ENCODE peak calls at places on chromosome 10, in five cellular contexts. N is heart left ventricle, H is PC-9, A is astrocyte, E is heart right ventricle. X is an unnamed sample.
A peak's percentile ranks its signal among the peaks of the same experiment; 100 is the strongest.

GRCh38 chr10:112896273-112896672 is 53.8 kb upstream of the TCF7L2 start:
- DNase-seq in E (no peak), N (no peak), A (no peak), H (no peak), X (no peak)

GRCh38 chr10:114684085-114684821 is 26.2 kb upstream of the ABLIM1 start:
- DNase-seq in N (peak; percentile 74), A (peak; percentile 70), H (no peak), E (peak; percentile 49), X (peak; percentile 61)

GRCh38 chr10:104492349-104492940 is 138.8 kb downstream of the CFAP58 start:
- DNase-seq in E (no peak), H (no peak), A (peak; percentile 30), N (no peak), X (no peak)

GRCh38 chr10:12299222-12299973 is 49.9 kb upstream of the CAMK1D start:
- DNase-seq in A (no peak), H (no peak), N (no peak), E (no peak), X (peak; percentile 47)

GRCh38 chr10:113788604-113789083 is 37.2 kb downstream of the PLEKHS1 start:
- DNase-seq in E (peak; percentile 15), H (peak; percentile 21), N (no peak), A (peak; percentile 95), X (peak; percentile 32)

GRCh38 chr10:97422921-97423420 is 3.0 kb upstream of the PGAM1 start:
- DNase-seq in H (no peak), N (no peak), E (no peak), A (peak; percentile 76), X (no peak)

GRCh38 chr10:4475796-4476195 is 350.2 kb upstream of the AKR1E2 start:
- DNase-seq in E (no peak), A (no peak), H (no peak), N (no peak), X (no peak)

GRCh38 chr10:62048919-62049636 is 147.6 kb downstream of the ARID5B start:
- DNase-seq in E (peak; percentile 91), A (peak; percentile 97), H (peak; percentile 75), N (peak; percentile 86), X (peak; percentile 79)

GRCh38 chr10:50312464-50313437 is 61.4 kb upstream of the ASAH2 start:
- DNase-seq in A (peak; percentile 31), E (no peak), N (no peak), H (no peak), X (no peak)

GRCh38 chr10:61164458-61165160 is 220.6 kb upstream of the RHOBTB1 start:
- DNase-seq in A (no peak), H (no peak), E (peak; percentile 17), N (no peak), X (peak; percentile 28)

GRCh38 chr10:104938031-104938430 is 296.9 kb downstream of the SORCS3 start:
- DNase-seq in H (no peak), A (peak; percentile 45), N (no peak), E (no peak), X (no peak)

GRCh38 chr10:128001346-128001745 is 94.4 kb downstream of the PTPRE start:
- DNase-seq in N (no peak), E (no peak), A (no peak), H (no peak), X (no peak)

GRCh38 chr10:114634607-114634974 is 23.5 kb downstream of the ABLIM1 start:
- DNase-seq in E (peak; percentile 79), A (peak; percentile 95), N (no peak), H (peak; percentile 71), X (peak; percentile 79)

GRCh38 chr10:21515581-21516269 is 9.8 kb downstream of the SKIDA1 start:
- DNase-seq in A (no peak), H (no peak), N (no peak), E (no peak), X (no peak)

GRCh38 chr10:124308351-124308645 is 110.4 kb downstream of the OAT start:
- DNase-seq in E (no peak), H (no peak), A (no peak), N (no peak), X (no peak)

DNA sequence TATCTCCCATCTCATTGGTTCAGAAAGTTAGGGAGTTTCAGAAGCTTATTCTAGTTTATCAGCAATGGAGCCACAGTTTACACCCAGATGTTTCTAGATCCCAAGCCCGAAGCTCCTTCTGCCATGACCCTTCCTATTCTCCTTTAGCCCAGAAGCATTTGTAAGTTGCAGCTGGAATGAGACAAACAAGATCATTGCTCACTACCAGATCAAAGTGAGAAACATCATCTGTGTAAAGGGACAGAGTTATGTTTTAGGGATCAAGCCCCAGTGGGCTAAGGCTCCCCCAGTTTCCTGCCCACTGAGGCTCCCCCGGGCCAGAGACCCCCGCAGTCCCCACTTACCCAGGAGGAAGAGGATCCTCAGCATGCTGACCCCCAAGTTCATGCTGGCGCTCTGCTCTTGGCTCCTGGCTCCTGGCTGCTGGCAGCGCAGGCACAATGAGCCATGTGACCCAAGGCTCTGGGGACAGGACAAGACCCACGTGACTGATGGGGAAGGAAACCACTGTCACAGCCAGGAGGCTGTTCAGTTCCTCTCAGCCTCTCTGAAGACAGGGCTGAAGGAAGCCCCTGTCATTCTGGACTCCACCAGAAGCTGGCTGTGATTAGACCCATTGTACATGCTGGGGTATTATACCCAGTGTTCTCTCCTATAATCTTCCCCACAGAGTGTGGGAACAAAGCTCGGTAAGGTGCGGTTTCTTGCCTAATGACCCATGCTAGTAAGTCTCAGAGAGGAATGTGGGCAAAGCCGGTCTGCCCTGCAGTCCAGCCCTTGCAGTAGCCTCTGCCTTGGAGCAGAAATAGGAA is at the start of gene TMEM273:
- DNase-seq in H (peak; percentile 72), N (peak; percentile 90), E (peak; percentile 88), A (peak; percentile 18), X (peak; percentile 68)
- H3K4me3 ChIP-seq in H (no peak within 1 kb of the TSS), N (peak within 1 kb of the TSS; percentile 61), E (peak within 1 kb of the TSS; percentile 49), A (no peak within 1 kb of the TSS), X (no peak within 1 kb of the TSS)

DNA sequence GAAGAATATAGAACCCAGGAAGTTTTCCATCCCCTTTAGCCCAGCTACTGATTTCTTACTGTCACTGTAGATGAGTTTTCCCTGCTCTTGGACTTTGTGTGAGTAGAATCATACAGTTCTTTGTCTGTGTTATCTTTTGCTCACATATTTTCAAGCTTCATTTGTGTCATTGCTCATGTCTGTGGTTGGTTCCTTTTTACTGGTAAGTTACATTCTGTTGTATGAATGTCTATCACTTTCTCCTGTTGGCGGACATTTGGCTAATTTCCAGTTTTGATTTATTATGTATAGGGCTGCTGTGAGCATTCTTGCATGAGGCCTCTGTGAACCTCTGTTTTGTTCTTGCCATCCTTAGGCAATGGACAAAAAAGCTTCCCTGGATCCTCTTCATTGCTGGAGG is 5.3 kb downstream of the GLRX3 start:
- DNase-seq in N (no peak), A (peak; percentile 44), H (no peak), E (no peak), X (no peak)
- H3K36me3 ChIP-seq in N (no peaks in the 10 kb centered on the region), A (peaks cover 2% of the 10 kb centered on the region), H (no peaks in the 10 kb centered on the region), E (peaks cover under 1% of the 10 kb centered on the region), X (peaks cover 7% of the 10 kb centered on the region)

GRCh38 chr10:25815236-25815635 is 118.8 kb upstream of the MYO3A start:
- DNase-seq in A (peak; percentile 92), N (no peak), E (no peak), H (no peak), X (no peak)

GRCh38 chr10:25818751-25819150 is 115.3 kb upstream of the MYO3A start:
- DNase-seq in N (no peak), E (no peak), H (no peak), A (no peak), X (no peak)

GRCh38 chr10:25820496-25821415 is 113.3 kb upstream of the MYO3A start:
- DNase-seq in E (no peak), N (no peak), A (peak; percentile 14), H (no peak), X (no peak)

GRCh38 chr10:25813511-25813910 is 120.5 kb upstream of the MYO3A start:
- DNase-seq in A (peak; percentile 49), H (no peak), E (no peak), N (no peak), X (no peak)

GRCh38 chr10:25815999-25816768 is 117.8 kb upstream of the MYO3A start:
- DNase-seq in H (no peak), A (peak; percentile 81), N (no peak), E (no peak), X (no peak)
- H3K4me3 ChIP-seq in H (no peak overlapping the region), A (peak overlapping the region; percentile 21), N (no peak overlapping the region), E (no peak overlapping the region), X (no peak overlapping the region)

GRCh38 chr10:93095225-93095624 is 21.5 kb downstream of the CYP26A1 start:
- DNase-seq in A (no peak), N (no peak), H (no peak), E (no peak), X (no peak)
- H3K36me3 ChIP-seq in A (no peaks in the 10 kb centered on the region), N (no peaks in the 10 kb centered on the region), H (no peaks in the 10 kb centered on the region), E (no peaks in the 10 kb centered on the region), X (no peaks in the 10 kb centered on the region)

DNA sequence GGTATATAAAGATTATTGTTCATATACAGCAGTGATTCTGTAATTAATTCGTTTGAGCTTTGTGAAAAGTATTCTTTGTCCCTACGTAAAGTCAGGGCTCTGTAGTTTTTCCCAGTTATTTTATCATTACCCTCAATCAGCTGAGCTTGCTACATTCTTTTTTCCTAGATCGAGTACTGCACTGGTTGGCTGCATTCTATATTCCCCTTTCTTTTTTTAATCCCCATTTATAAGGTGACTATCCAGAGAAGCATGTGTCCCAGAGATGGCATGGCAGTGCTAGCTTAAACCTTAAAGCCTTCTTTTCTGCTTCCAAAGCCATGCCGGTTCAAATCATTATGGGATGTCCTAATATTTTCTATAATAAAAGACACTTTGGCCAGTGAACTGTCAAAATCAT is 230.1 kb upstream of the CELF2 start:
- DNase-seq in N (no peak), H (no peak), A (no peak), E (no peak), X (no peak)
- H3K4me3 ChIP-seq in N (no peak overlapping the region), H (no peak overlapping the region), A (no peak overlapping the region), E (no peak overlapping the region), X (no peak overlapping the region)

GRCh38 chr10:103104721-103105120 is 88.4 kb downstream of the NT5C2 start:
- DNase-seq in H (no peak), N (no peak), A (no peak), E (no peak), X (no peak)

GRCh38 chr10:103106556-103106955 is 86.5 kb downstream of the NT5C2 start:
- DNase-seq in H (no peak), N (no peak), A (no peak), E (no peak), X (no peak)

GRCh38 chr10:103100620-103101019 is 92.5 kb downstream of the NT5C2 start:
- DNase-seq in E (no peak), N (no peak), A (no peak), H (no peak), X (no peak)

GRCh38 chr10:103102195-103102594 is 90.9 kb downstream of the NT5C2 start:
- DNase-seq in N (no peak), E (no peak), A (no peak), H (no peak), X (no peak)

DNA sequence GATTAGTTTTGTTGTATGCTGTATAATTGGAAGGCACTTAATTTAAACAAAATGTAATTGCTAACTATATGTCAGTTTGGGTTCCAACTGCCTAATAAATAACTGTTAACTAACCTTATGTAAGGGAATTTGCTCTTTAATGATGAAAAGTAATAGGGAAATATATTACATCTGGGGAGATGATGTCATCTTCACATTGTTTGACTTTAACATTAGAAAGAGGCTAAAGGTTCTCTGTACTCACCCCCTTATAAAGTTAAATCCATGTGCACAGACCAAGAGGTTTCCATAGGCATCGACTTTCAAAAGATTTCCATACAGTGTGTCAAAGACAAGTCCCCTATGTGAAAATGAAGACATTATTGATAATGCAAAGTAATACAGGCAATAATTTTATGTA is 87.6 kb downstream of the NT5C2 start:
- DNase-seq in E (no peak), A (no peak), N (no peak), H (no peak), X (no peak)
- H3K36me3 ChIP-seq in E (peaks cover 19% of the 10 kb centered on the region), A (peaks cover 7% of the 10 kb centered on the region), N (peaks cover 9% of the 10 kb centered on the region), H (peaks cover 17% of the 10 kb centered on the region), X (peaks cover 13% of the 10 kb centered on the region)

X was measured in lung.